ENCODE peak calls at places on chromosomes 1 and 21, in eight cellular contexts. U is tibial artery, H is neural progenitor cell, S is heart right ventricle, L is coronary artery, X is tibial nerve, A is brain microvascular endothelial cell, K is stomach. Y is an unnamed sample.

GRCh38 chr1:227947425-227947677 is 381 bp downstream of the WNT9A start:
- DNase-seq in U (no peak), L (no peak), A (no peak), S (no peak), H (no peak), K (no peak), X (no peak), Y (no peak)

GRCh38 chr1:16012590-16013219 is 5.1 kb downstream of the HSPB7 start:
- DNase-seq in A (peak; percentile 40), X (peak; percentile 30), H (peak; percentile 72), L (peak; percentile 90), S (peak; percentile 80), U (peak; percentile 74), K (peak; percentile 88), Y (peak; percentile 24)

GRCh38 chr1:188281927-188282326 is 1453.2 kb downstream of the PLA2G4A start:
- DNase-seq in S (no peak), U (no peak), K (no peak), L (no peak), A (peak; percentile 2), H (no peak), X (no peak), Y (no peak)

GRCh38 chr1:10866314-10867091 is 70.1 kb upstream of the CASZ1 start:
- DNase-seq in K (no peak), S (no peak), X (no peak), H (peak; percentile 75), L (no peak), A (peak; percentile 6), U (no peak), Y (no peak)

GRCh38 chr1:148385371-148386030 is 97.6 kb downstream of the PPIAL4G start:
- DNase-seq in K (no peak), L (no peak), H (no peak), S (no peak), X (no peak), U (no peak), A (no peak), Y (no peak)

GRCh38 chr1:15031251-15031930 is 122.2 kb upstream of the TMEM51 start:
- DNase-seq in A (peak; percentile 18), H (no peak), X (no peak), S (no peak), K (no peak), U (no peak), L (no peak), Y (peak; percentile 22)

GRCh38 chr1:58781541-58782307 is 2.1 kb downstream of the JUN start:
- DNase-seq in L (peak; percentile 89), A (no peak), X (peak; percentile 61), K (peak; percentile 66), U (peak; percentile 70), H (peak; percentile 60), S (peak; percentile 78), Y (no peak)

GRCh38 chr1:98003442-98003841 is 82.6 kb upstream of the DPYD start:
- DNase-seq in A (no peak), H (no peak), U (no peak), L (no peak), K (no peak), S (no peak), X (no peak), Y (no peak)

GRCh38 chr1:118507391-118507790 is 322.4 kb upstream of the SPAG17 start:
- DNase-seq in U (no peak), S (no peak), H (no peak), X (no peak), K (no peak), L (no peak), A (no peak), Y (no peak)

DNA sequence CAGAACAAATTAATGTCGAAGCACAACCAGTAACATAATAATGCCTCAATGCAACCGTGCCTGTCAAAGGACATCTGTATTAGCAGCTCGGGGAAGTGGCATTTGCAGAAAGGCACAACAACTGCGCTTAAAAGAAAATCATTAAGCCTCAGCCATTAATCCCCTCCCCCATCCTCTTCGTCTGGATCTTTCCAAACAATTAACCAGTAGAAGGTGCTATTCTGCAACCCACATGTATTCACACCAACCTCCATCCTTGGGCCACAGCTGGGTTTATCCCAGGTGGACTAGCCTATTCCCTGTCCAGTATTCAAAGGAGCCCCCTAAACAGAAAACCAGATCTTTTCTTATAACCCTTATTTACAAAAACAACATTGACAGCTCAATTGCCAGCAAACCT is 2.6 kb downstream of the RERE start:
- DNase-seq in U (no peak), H (peak; percentile 72), A (no peak), K (no peak), L (no peak), X (no peak), S (no peak), Y (no peak)
- TF ChIP-seq CTCF in U (no peak), H (peak; percentile 41), A (no peak), K (no peak), L (no peak), X (no peak), S (no peak), Y (peak; percentile 14)

GRCh38 chr1:40693425-40693824 is 1.9 kb downstream of the NFYC start:
- DNase-seq in U (no peak), H (no peak), S (no peak), K (no peak), A (no peak), L (no peak), X (no peak), Y (no peak)
- H3K4me3 ChIP-seq in U (no peak overlapping the region), H (peak overlapping the region; percentile 68), S (no peak overlapping the region), K (no peak overlapping the region), A (no peak overlapping the region), L (no peak overlapping the region), X (no peak overlapping the region), Y (peak overlapping the region; percentile 89)

GRCh38 chr1:84973493-84974334 is 23.2 kb downstream of the MCOLN2 start:
- DNase-seq in L (no peak), X (no peak), A (no peak), S (no peak), H (no peak), U (no peak), K (no peak), Y (no peak)
- TF ChIP-seq CTCF in L (no peak), X (no peak), A (no peak), S (no peak), H (no peak), U (no peak), K (no peak), Y (no peak)

GRCh38 chr1:99647460-99647859 is 1.5 kb downstream of the PALMD start:
- DNase-seq in X (no peak), A (no peak), L (no peak), U (no peak), H (no peak), K (no peak), S (peak; percentile 70), Y (no peak)
- H3K4me3 ChIP-seq in X (peak overlapping the region; percentile 14), A (no peak overlapping the region), L (peak overlapping the region; percentile 60), U (peak overlapping the region; percentile 29), H (no peak overlapping the region), K (no peak overlapping the region), S (peak overlapping the region; percentile 68), Y (no peak overlapping the region)

DNA sequence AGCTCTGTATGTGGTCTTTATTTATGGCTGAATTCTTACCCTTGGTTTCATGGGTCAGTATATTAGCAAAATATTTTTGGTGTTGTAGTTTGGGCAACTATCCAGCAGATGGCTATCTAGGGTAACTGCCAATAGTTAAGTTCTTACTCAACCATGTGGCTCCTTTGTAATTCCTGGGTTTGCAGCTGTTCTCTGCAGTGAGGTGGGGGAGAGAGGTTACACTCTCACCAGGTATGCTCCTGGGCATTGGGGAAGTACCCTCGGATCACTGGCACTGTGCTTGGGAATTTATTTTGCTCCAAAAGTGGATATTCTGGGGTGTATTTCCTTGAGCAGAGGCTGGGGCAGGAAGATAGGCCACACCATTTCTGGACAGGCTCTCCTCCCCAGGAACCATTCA is 436.7 kb upstream of the TMPRSS15 start:
- DNase-seq in X (no peak), S (no peak), K (no peak), L (no peak), A (peak; percentile 50), U (no peak), H (peak; percentile 5), Y (peak; percentile 4)
- TF ChIP-seq CTCF in X (no peak), S (no peak), K (no peak), L (no peak), A (peak; percentile 53), U (no peak), H (peak; percentile 47), Y (peak; percentile 14)

GRCh38 chr1:46533179-46533864 is 18.1 kb downstream of the KNCN start:
- DNase-seq in H (peak; percentile 65), U (no peak), X (no peak), A (no peak), K (no peak), L (no peak), S (no peak), Y (no peak)
- H3K4me3 ChIP-seq in H (peak overlapping the region; percentile 42), U (peak overlapping the region; percentile 60), X (no peak overlapping the region), A (peak overlapping the region; percentile 29), K (peak overlapping the region; percentile 41), L (peak overlapping the region; percentile 65), S (peak overlapping the region; percentile 34), Y (no peak overlapping the region)

GRCh38 chr1:113456967-113457366 is 66.7 kb downstream of the MAGI3 start:
- DNase-seq in L (no peak), U (peak; percentile 58), H (no peak), K (peak; percentile 40), S (peak; percentile 13), A (peak; percentile 92), X (peak; percentile 8), Y (peak; percentile 96)

GRCh38 chr1:113451710-113452109 is 61.4 kb downstream of the MAGI3 start:
- DNase-seq in U (no peak), L (no peak), A (no peak), K (no peak), H (no peak), X (no peak), S (no peak), Y (no peak)

GRCh38 chr1:113453771-113454083 is 63.4 kb downstream of the MAGI3 start:
- DNase-seq in K (no peak), S (no peak), U (no peak), L (no peak), X (no peak), A (no peak), H (no peak), Y (no peak)

GRCh38 chr1:113455374-113455773 is 65.1 kb downstream of the MAGI3 start:
- DNase-seq in A (no peak), K (no peak), H (no peak), L (no peak), S (no peak), U (no peak), X (no peak), Y (no peak)

GRCh38 chr1:113452921-113453770 is 62.8 kb downstream of the MAGI3 start:
- DNase-seq in X (no peak), K (peak; percentile 29), U (no peak), H (peak; percentile 30), L (no peak), A (peak; percentile 38), S (no peak), Y (peak; percentile 26)
- TF ChIP-seq CTCF in X (peak; percentile 27), K (no peak), U (no peak), H (peak; percentile 50), L (no peak), A (peak; percentile 73), S (no peak), Y (peak; percentile 64)